ENCODE peak calls at places on chromosomes 11 and 22, in nine cellular contexts. I, X, B, G, H, Z, E, Y and T are unnamed samples. For H3K27me3, the result is how much of the 10 kb centered on the place peaks cover.

GRCh38 chr11:110909331-110909730 is 197.1 kb upstream of the ARHGAP20 start:
- DNase-seq in Y (no peak), G (no peak), H (no peak), Z (no peak), I (no peak), B (no peak), X (no peak), E (no peak), T (no peak)

GRCh38 chr11:76237914-76238313 is 31.6 kb upstream of the WNT11 start:
- DNase-seq in B (no peak), G (no peak), Z (no peak), X (no peak), H (no peak), I (no peak), E (no peak), Y (peak), T (no peak)

GRCh38 chr11:43738600-43739409 is 58.3 kb downstream of the HSD17B12 start:
- DNase-seq in E (no peak), Y (no peak), Z (no peak), I (peak), B (no peak), H (peak), X (no peak), G (no peak), T (peak)

GRCh38 chr11:110182886-110183285 is 89.7 kb downstream of the ZC3H12C start:
- DNase-seq in X (no peak), H (no peak), Y (peak), E (no peak), Z (no peak), B (no peak), G (no peak), I (no peak), T (no peak)

GRCh38 chr22:26259510-26259909 is 90.2 kb downstream of the SEZ6L start:
- DNase-seq in X (no peak), Y (no peak), E (no peak), B (no peak), H (no peak), G (no peak), Z (no peak), I (peak), T (no peak)

GRCh38 chr11:69396051-69396947 is 85.2 kb upstream of the LINC01488 start:
- DNase-seq in Z (no peak), H (no peak), Y (no peak), I (no peak), X (no peak), E (no peak), B (no peak), G (no peak), T (no peak)

GRCh38 chr11:126561327-126561893 is 205.9 kb downstream of the ST3GAL4 start:
- DNase-seq in Y (peak), E (no peak), G (no peak), Z (peak), H (peak), B (no peak), X (peak), I (peak), T (no peak)

GRCh38 chr22:38401336-38402084 is 53.5 kb downstream of the KCNJ4 start:
- DNase-seq in Z (no peak), G (no peak), B (no peak), X (no peak), E (no peak), Y (no peak), H (no peak), I (no peak), T (no peak)

GRCh38 chr11:35717043-35717442 is 54.5 kb downstream of the TRIM44 start:
- DNase-seq in E (no peak), I (no peak), H (no peak), X (no peak), G (no peak), Y (no peak), Z (no peak), B (no peak), T (no peak)

GRCh38 chr11:93623179-93623578 is 38.3 kb upstream of the CEP295 start:
- DNase-seq in B (no peak), X (no peak), E (no peak), I (peak), H (no peak), Y (no peak), G (no peak), Z (no peak), T (no peak)

GRCh38 chr11:71183878-71184277 is 68.5 kb downstream of the SHANK2 start:
- DNase-seq in G (no peak), E (no peak), H (no peak), B (no peak), X (no peak), Z (no peak), I (no peak), Y (no peak), T (no peak)

GRCh38 chr22:28111501-28111900 is 192.4 kb upstream of the PITPNB start:
- DNase-seq in I (no peak), X (no peak), Z (no peak), Y (no peak), E (no peak), H (no peak), G (no peak), B (no peak), T (no peak)

GRCh38 chr11:13076961-13077360 is 67.8 kb downstream of the RASSF10 start:
- DNase-seq in E (no peak), Y (no peak), H (no peak), Z (no peak), X (no peak), B (no peak), I (no peak), G (no peak), T (no peak)
- H3K27me3 ChIP-seq in E (under half), Y (under half), H (half or more), Z (half or more), X (under half), B (under half), I (under half), G (under half), T (under half)

DNA sequence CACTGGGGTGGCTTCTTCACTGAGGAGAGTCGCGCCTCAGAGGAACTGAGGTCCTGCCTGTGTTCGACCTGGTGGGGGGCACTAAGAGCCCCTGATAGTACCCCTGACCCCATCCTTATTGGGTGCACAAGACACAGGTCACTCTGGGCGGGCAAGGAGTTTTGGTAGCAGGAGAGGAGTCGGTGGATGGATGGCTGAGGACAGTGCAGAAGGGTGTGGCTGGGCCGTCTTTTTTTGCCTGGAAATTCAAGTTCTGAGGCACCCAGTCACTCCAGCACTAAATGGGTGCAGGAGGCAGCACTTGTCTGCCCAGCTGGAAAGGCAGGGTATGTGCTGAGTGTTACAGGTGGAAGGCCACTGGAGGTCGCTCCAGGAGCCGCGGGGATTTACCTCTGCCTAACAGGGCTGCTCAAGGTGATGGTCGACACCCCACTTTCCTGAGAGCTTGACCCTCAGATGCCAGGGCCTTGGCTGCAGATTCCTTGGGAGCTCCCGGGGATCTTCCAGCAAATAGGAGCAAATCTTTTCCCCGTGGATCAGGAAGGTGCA is 960 bp downstream of the TSSC4 start:
- DNase-seq in H (no peak), G (no peak), E (no peak), Z (no peak), B (no peak), X (peak), I (no peak), Y (no peak), T (no peak)
- TF ChIP-seq CTCF in H (no peak), G (no peak), E (no peak), Z (no peak), B (no peak), X (no peak), I (peak), Y (no peak), T (no peak)

GRCh38 chr22:19942886-19943664 is 1.5 kb upstream of the TXNRD2 start:
- DNase-seq in Y (peak), X (peak), H (no peak), Z (no peak), G (no peak), E (peak), I (no peak), B (no peak), T (peak)

GRCh38 chr22:19942071-19942885 is 660 bp upstream of the TXNRD2 start:
- DNase-seq in I (peak), X (peak), H (no peak), G (no peak), B (no peak), Y (peak), E (peak), Z (no peak), T (no peak)

GRCh38 chr22:19941365-19942070 is at the start of the genes COMT and TXNRD2:
- DNase-seq in B (peak), Y (peak), H (no peak), I (peak), X (peak), Z (peak), E (peak), G (peak), T (no peak)

GRCh38 chr22:19940536-19941364 is 822 bp upstream of the COMT start:
- DNase-seq in Y (no peak), B (no peak), I (no peak), G (no peak), H (no peak), Z (no peak), X (peak), E (peak), T (no peak)

GRCh38 chr22:19943665-19944026 is 2.0 kb upstream of the TXNRD2 start:
- DNase-seq in X (peak), G (no peak), I (peak), Y (peak), Z (no peak), B (no peak), E (peak), H (no peak), T (no peak)
- H3K4me3 ChIP-seq in X (no peak), G (peak), I (no peak), Y (no peak), Z (peak), B (no peak), E (peak), H (peak), T (no peak)

GRCh38 chr11:18010271-18010670 is 2.6 kb downstream of the SERGEF start:
- DNase-seq in Y (no peak), X (no peak), E (no peak), B (no peak), G (no peak), H (no peak), Z (no peak), I (no peak), T (no peak)
- H3K27me3 ChIP-seq in Y (under half), X (under half), E (under half), B (under half), G (under half), H (under half), Z (under half), I (under half), T (under half)

DNA sequence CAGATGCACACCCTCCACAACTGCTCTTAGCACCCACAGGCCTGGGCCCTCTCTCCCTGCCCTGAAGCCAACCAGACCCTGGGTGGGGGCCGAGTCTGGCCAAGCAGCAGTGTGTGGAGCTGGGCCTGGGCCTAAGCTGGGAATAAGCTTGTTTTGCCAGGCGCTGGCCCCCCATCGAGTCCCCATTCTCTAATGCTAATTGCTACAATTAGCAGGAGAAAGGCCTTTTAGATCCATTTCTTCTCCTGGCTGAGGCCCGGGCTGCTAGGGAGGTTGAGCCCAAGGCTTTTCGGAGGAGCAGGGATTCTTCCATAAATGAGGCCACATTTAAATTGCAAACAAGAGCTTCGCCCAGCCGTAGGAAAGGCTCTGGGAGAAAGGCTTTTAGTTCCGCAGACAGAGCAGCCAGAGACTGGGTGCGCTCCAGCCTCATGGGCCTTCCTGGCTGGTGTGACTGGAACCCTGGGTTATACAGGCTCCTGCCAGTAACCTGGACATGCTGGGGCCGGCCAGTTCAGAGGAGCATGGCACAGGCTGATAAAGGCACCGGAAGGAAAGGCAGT is 6.4 kb downstream of the KCNQ1OT1 start:
- DNase-seq in E (no peak), G (no peak), I (no peak), Y (no peak), B (peak), H (no peak), Z (no peak), X (peak), T (no peak)
- TF ChIP-seq CTCF in E (no peak), G (no peak), I (no peak), Y (no peak), B (no peak), H (no peak), Z (no peak), X (no peak), T (no peak)

DNA sequence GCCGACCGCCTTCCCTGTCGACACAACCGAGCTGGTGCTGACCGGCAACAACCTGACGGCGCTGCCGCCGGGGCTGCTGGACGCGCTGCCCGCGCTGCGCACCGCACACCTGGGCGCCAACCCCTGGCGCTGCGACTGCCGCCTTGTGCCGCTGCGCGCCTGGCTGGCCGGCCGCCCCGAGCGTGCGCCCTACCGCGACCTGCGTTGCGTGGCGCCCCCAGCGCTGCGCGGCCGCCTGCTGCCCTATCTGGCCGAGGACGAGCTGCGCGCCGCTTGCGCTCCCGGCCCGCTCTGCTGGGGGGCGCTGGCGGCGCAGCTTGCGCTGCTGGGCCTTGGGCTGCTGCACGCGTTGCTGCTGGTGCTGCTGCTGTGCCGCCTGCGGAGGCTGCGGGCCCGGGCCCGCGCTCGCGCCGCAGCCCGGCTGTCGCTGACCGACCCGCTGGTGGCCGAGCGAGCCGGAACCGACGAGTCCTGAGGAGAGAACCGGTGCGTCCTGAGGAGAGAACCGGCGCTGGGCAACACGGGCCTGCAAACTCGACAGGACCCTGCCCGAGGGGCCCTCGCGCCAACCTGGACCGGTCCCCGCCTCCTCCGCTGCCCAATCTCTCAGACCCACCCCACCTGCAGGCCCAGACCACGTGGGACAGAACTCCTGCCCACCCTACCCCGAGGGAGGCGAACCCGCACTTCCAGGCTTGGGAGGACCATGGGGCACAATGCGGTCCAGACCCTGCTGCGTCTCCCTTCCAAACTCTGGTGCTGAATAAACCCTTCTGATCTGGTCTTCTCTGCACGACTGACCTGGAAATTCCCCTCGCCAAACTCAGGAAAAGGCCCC is 870 bp downstream of the GP1BB start:
- DNase-seq in Z (no peak), G (no peak), X (no peak), I (no peak), Y (peak), H (no peak), B (no peak), E (no peak), T (no peak)
- H3K4me3 ChIP-seq in Z (peak), G (peak), X (no peak), I (no peak), Y (peak), H (no peak), B (no peak), E (peak), T (no peak)